ENCODE peak calls at places on chromosomes 2 and 18, in eight cellular contexts. P, L, E, R, K, H, W and D are unnamed samples.
A peak's percentile ranks its signal among the peaks of the same experiment; 100 is the strongest.

GRCh38 chr2:232483923-232484627 is 3.6 kb downstream of the ECEL1 start:
- DNase-seq in E (no peak), K (no peak), L (no peak), H (no peak), R (no peak), W (no peak), P (no peak), D (no peak)

GRCh38 chr2:218230882-218231281 is 13.9 kb downstream of the ARPC2 start:
- DNase-seq in R (no peak), K (no peak), P (peak; percentile 54), E (no peak), L (peak; percentile 47), H (peak; percentile 12), W (peak; percentile 65), D (no peak)

GRCh38 chr2:86337235-86338099 is at the start of gene REEP1:
- DNase-seq in W (peak; percentile 50), P (peak; percentile 8), R (no peak), K (peak; percentile 33), H (no peak), E (no peak), L (no peak), D (no peak)

GRCh38 chr2:176445831-176446433 is 176.7 kb downstream of the MTX2 start:
- DNase-seq in K (no peak), E (no peak), P (no peak), H (peak; percentile 76), L (peak; percentile 56), W (peak; percentile 78), R (no peak), D (no peak)

GRCh38 chr18:56559044-56559443 is 79.3 kb downstream of the TXNL1 start:
- DNase-seq in L (no peak), K (no peak), E (no peak), P (no peak), R (peak; percentile 74), H (no peak), W (no peak), D (no peak)

GRCh38 chr2:184041077-184041476 is 557.3 kb upstream of the ZNF804A start:
- DNase-seq in E (no peak), L (peak; percentile 15), W (no peak), H (no peak), R (no peak), P (no peak), K (no peak), D (no peak)

GRCh38 chr2:168216351-168217005 is 30.9 kb downstream of the STK39 start:
- DNase-seq in K (no peak), R (no peak), P (no peak), H (peak; percentile 13), L (no peak), E (no peak), W (peak; percentile 58), D (no peak)

GRCh38 chr2:44295636-44296359 is 20.5 kb downstream of the SLC3A1 start:
- DNase-seq in K (no peak), H (no peak), L (no peak), E (no peak), W (no peak), R (no peak), P (no peak), D (no peak)

GRCh38 chr2:207012461-207012860 is 73.1 kb downstream of the CPO start:
- DNase-seq in R (no peak), L (peak; percentile 18), H (no peak), W (peak; percentile 45), K (no peak), E (no peak), P (no peak), D (no peak)

GRCh38 chr2:85248741-85249524 is 78.9 kb downstream of the TGOLN2 start:
- DNase-seq in W (peak; percentile 90), H (peak; percentile 85), K (no peak), R (no peak), L (peak; percentile 89), E (no peak), P (no peak), D (peak; percentile 47)

GRCh38 chr2:173126819-173127218 is 51.2 kb downstream of the MAP3K20 start:
- DNase-seq in E (no peak), L (peak; percentile 41), W (no peak), R (no peak), K (no peak), P (no peak), H (peak; percentile 90), D (no peak)

GRCh38 chr2:159226059-159226461 is 60.4 kb downstream of the WDSUB1 start:
- DNase-seq in P (no peak), E (no peak), K (no peak), W (peak; percentile 85), L (peak; percentile 38), R (peak; percentile 75), H (peak; percentile 28), D (peak; percentile 83)

GRCh38 chr18:11955299-11956029 is 25.8 kb upstream of the IMPA2 start:
- DNase-seq in H (peak; percentile 85), P (no peak), R (no peak), E (no peak), L (peak; percentile 95), W (peak; percentile 84), K (no peak), D (peak; percentile 80)

GRCh38 chr2:128286011-128286721 is 32.5 kb downstream of the HS6ST1 start:
- DNase-seq in P (no peak), K (no peak), H (no peak), R (no peak), L (no peak), W (no peak), E (no peak), D (no peak)

GRCh38 chr2:156719036-156719435 is 282.9 kb downstream of the GPD2 start:
- DNase-seq in W (no peak), P (no peak), R (no peak), L (no peak), E (no peak), K (no peak), H (no peak), D (no peak)

GRCh38 chr2:197885587-197885986 is 81.2 kb downstream of the PLCL1 start:
- DNase-seq in E (no peak), W (no peak), H (no peak), P (no peak), K (no peak), R (no peak), L (no peak), D (no peak)

GRCh38 chr2:197888322-197888721 is 83.9 kb downstream of the PLCL1 start:
- DNase-seq in L (no peak), K (no peak), P (no peak), R (no peak), E (no peak), H (no peak), W (no peak), D (no peak)

GRCh38 chr2:197891897-197892442 is 87.6 kb downstream of the PLCL1 start:
- DNase-seq in K (no peak), H (no peak), L (no peak), W (no peak), E (no peak), P (no peak), R (no peak), D (no peak)

GRCh38 chr2:197890160-197890559 is 85.8 kb downstream of the PLCL1 start:
- DNase-seq in L (no peak), W (no peak), R (no peak), K (no peak), E (no peak), P (no peak), H (no peak), D (no peak)

DNA sequence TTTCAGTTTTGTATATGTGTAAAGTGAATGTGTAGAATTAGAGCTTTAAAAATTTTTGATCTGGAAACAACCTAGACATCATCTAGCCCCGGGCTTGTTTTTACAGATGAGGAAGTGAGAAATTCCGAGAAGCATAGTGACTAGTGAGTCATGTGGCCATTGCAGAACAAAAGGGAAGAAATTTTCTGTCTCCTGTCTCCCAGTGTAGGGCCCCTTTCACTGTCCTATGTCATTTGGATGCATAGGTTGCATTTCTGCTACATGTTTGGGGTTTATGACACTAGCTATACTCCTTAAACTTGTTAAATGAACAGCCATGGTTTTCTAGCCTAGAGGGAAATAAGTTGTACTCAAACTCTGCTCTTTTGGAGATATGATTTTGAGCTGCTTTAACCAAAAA is 84.6 kb downstream of the PLCL1 start:
- DNase-seq in E (no peak), W (peak; percentile 90), H (no peak), K (no peak), L (peak; percentile 38), R (no peak), P (no peak), D (peak; percentile 42)
- H3K4me1 ChIP-seq in E (peaks cover 47% of the 10 kb centered on the region), W (peaks cover 18% of the 10 kb centered on the region), H (no peaks in the 10 kb centered on the region), K (peaks cover 2% of the 10 kb centered on the region), L (no peaks in the 10 kb centered on the region), R (peaks cover 29% of the 10 kb centered on the region), P (no peaks in the 10 kb centered on the region), D (peaks cover 20% of the 10 kb centered on the region)

GRCh38 chr2:5093056-5093455 is 599.1 kb upstream of the SOX11 start:
- DNase-seq in K (no peak), R (no peak), E (no peak), H (no peak), L (no peak), W (no peak), P (no peak), D (no peak)

GRCh38 chr2:5093518-5093917 is 598.7 kb upstream of the SOX11 start:
- DNase-seq in P (no peak), R (no peak), L (no peak), H (no peak), E (no peak), K (no peak), W (no peak), D (no peak)

DNA sequence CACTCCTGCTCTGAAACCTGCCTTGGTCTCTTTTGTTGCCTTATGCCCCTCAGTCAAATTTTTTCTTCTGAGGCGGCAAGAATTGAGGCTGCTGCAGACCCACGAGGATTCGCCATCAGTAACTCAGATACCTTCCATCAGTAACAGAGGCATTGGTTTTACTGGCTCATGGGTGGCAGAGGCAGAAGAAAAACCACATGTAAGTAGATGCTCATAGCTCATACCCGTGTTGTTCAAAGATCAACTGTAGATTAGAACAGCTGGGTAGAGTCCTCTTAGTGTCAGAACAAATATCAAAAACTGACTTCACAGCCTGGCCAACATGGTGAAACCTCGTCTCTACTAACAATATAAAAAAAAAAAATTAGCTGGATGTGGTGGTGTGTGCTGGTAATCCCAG is 598.0 kb upstream of the SOX11 start:
- DNase-seq in P (no peak), K (no peak), H (no peak), E (no peak), W (no peak), R (no peak), L (no peak), D (no peak)
- H3K9me3 ChIP-seq in P (no peaks in the 10 kb centered on the region), K (no peaks in the 10 kb centered on the region), H (peaks cover 3% of the 10 kb centered on the region), E (no peaks in the 10 kb centered on the region), W (no peaks in the 10 kb centered on the region), R (peaks cover 2% of the 10 kb centered on the region), L (no peaks in the 10 kb centered on the region), D (no peaks in the 10 kb centered on the region)

GRCh38 chr2:119483896-119484718 is 40.2 kb downstream of the SCTR start:
- DNase-seq in H (no peak), R (peak; percentile 64), L (no peak), P (no peak), W (no peak), E (peak; percentile 44), K (no peak), D (no peak)
- H3K4me1 ChIP-seq in H (peaks cover 17% of the 10 kb centered on the region), R (peaks cover 38% of the 10 kb centered on the region), L (no peaks in the 10 kb centered on the region), P (no peaks in the 10 kb centered on the region), W (peaks cover 14% of the 10 kb centered on the region), E (peaks cover 81% of the 10 kb centered on the region), K (peaks cover 5% of the 10 kb centered on the region), D (peaks cover 29% of the 10 kb centered on the region)

DNA sequence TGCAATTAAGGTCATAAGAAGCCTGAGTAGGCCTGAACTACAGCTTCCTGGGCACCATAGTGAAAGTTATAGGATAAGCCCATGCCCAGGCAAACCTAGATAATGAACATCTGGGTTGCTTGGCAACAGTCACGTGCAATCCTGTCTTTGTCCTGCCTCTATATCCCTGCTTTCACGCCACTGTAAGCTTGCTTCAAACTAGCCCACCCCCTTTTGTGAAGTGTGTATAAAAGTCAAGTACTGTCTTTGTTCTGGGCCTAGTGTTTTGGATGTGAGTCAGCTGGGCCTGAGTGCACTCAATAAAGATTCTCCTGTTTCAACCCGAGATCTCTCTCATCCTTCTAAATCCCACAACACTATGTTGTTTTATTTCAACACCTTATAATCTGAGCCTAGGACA is 927.9 kb downstream of the SUCLG1 start:
- DNase-seq in L (peak; percentile 11), R (no peak), E (no peak), W (no peak), H (no peak), K (peak; percentile 26), P (peak; percentile 77), D (no peak)
- H3K9me3 ChIP-seq in L (no peaks in the 10 kb centered on the region), R (no peaks in the 10 kb centered on the region), E (no peaks in the 10 kb centered on the region), W (no peaks in the 10 kb centered on the region), H (no peaks in the 10 kb centered on the region), K (no peaks in the 10 kb centered on the region), P (no peaks in the 10 kb centered on the region), D (no peaks in the 10 kb centered on the region)